ENCODE peak calls at places on chromosome 5, in nine cellular contexts. One of them, this sample, is unnamed.

GRCh38 chr5:130400091-130400490 is 495.8 kb downstream of the CHSY3 start:
- DNase-seq in GM13977: no peak
- DNase-seq in tibial nerve: no peak
- DNase-seq in EH: peak
- DNase-seq in activated CD4-positive, alpha-beta T cell treated with anti-CD3 and anti-CD28 coated beads for 24 hours: no peak
- DNase-seq in HCT116: no peak
- DNase-seq in left ventricle myocardium inferior: no peak
- DNase-seq in germinal center: no peak
- DNase-seq in GM06990: no peak
- DNase-seq in this sample: no peak

GRCh38 chr5:74631088-74631960 is 9.2 kb downstream of the ENC1 start:
- DNase-seq in GM13977: peak
- DNase-seq in tibial nerve: no peak
- DNase-seq in EH: peak
- DNase-seq in activated CD4-positive, alpha-beta T cell treated with anti-CD3 and anti-CD28 coated beads for 24 hours: no peak
- DNase-seq in HCT116: no peak
- DNase-seq in left ventricle myocardium inferior: no peak
- DNase-seq in germinal center: peak
- DNase-seq in GM06990: peak
- DNase-seq in this sample: no peak

GRCh38 chr5:148801682-148802276 is 24.6 kb upstream of the ADRB2 start:
- DNase-seq in GM13977: no peak
- DNase-seq in tibial nerve: no peak
- DNase-seq in EH: no peak
- DNase-seq in activated CD4-positive, alpha-beta T cell treated with anti-CD3 and anti-CD28 coated beads for 24 hours: no peak
- DNase-seq in HCT116: no peak
- DNase-seq in left ventricle myocardium inferior: no peak
- DNase-seq in germinal center: no peak
- DNase-seq in GM06990: no peak
- DNase-seq in this sample: no peak

GRCh38 chr5:153534102-153534501 is 43.6 kb downstream of the GRIA1 start:
- DNase-seq in GM13977: no peak
- DNase-seq in tibial nerve: no peak
- DNase-seq in EH: no peak
- DNase-seq in activated CD4-positive, alpha-beta T cell treated with anti-CD3 and anti-CD28 coated beads for 24 hours: no peak
- DNase-seq in HCT116: no peak
- DNase-seq in left ventricle myocardium inferior: no peak
- DNase-seq in germinal center: no peak
- DNase-seq in GM06990: no peak
- DNase-seq in this sample: no peak

GRCh38 chr5:110544603-110545002 is 181.9 kb downstream of the TMEM232 start:
- DNase-seq in GM13977: no peak
- DNase-seq in tibial nerve: no peak
- DNase-seq in EH: no peak
- DNase-seq in activated CD4-positive, alpha-beta T cell treated with anti-CD3 and anti-CD28 coated beads for 24 hours: no peak
- DNase-seq in HCT116: no peak
- DNase-seq in left ventricle myocardium inferior: no peak
- DNase-seq in germinal center: no peak
- DNase-seq in GM06990: no peak
- DNase-seq in this sample: no peak

GRCh38 chr5:399296-400281 is 43.4 kb upstream of the EXOC3 start:
- DNase-seq in GM13977: peak
- DNase-seq in tibial nerve: peak
- DNase-seq in EH: peak
- DNase-seq in activated CD4-positive, alpha-beta T cell treated with anti-CD3 and anti-CD28 coated beads for 24 hours: peak
- DNase-seq in HCT116: peak
- DNase-seq in left ventricle myocardium inferior: peak
- DNase-seq in germinal center: peak
- DNase-seq in GM06990: peak
- DNase-seq in this sample: no peak

GRCh38 chr5:146290318-146290717 is 48.3 kb upstream of the POU4F3 start:
- DNase-seq in GM13977: no peak
- DNase-seq in tibial nerve: no peak
- DNase-seq in EH: peak
- DNase-seq in activated CD4-positive, alpha-beta T cell treated with anti-CD3 and anti-CD28 coated beads for 24 hours: no peak
- DNase-seq in HCT116: no peak
- DNase-seq in left ventricle myocardium inferior: no peak
- DNase-seq in germinal center: no peak
- DNase-seq in GM06990: no peak
- DNase-seq in this sample: no peak

GRCh38 chr5:15026011-15026481 is 154.5 kb upstream of the ANKH start:
- DNase-seq in GM13977: no peak
- DNase-seq in tibial nerve: no peak
- DNase-seq in EH: peak
- DNase-seq in activated CD4-positive, alpha-beta T cell treated with anti-CD3 and anti-CD28 coated beads for 24 hours: no peak
- DNase-seq in HCT116: no peak
- DNase-seq in left ventricle myocardium inferior: no peak
- DNase-seq in germinal center: no peak
- DNase-seq in GM06990: no peak
- DNase-seq in this sample: no peak

GRCh38 chr5:1436681-1437080 is 8.6 kb downstream of the SLC6A3 start:
- DNase-seq in GM13977: no peak
- DNase-seq in tibial nerve: no peak
- DNase-seq in EH: no peak
- DNase-seq in activated CD4-positive, alpha-beta T cell treated with anti-CD3 and anti-CD28 coated beads for 24 hours: no peak
- DNase-seq in HCT116: no peak
- DNase-seq in left ventricle myocardium inferior: no peak
- DNase-seq in germinal center: no peak
- DNase-seq in GM06990: no peak
- DNase-seq in this sample: no peak

GRCh38 chr5:144644317-144644716 is 473.6 kb downstream of the KCTD16 start:
- DNase-seq in GM13977: no peak
- DNase-seq in tibial nerve: no peak
- DNase-seq in EH: no peak
- DNase-seq in activated CD4-positive, alpha-beta T cell treated with anti-CD3 and anti-CD28 coated beads for 24 hours: no peak
- DNase-seq in HCT116: no peak
- DNase-seq in left ventricle myocardium inferior: no peak
- DNase-seq in germinal center: no peak
- DNase-seq in GM06990: no peak
- DNase-seq in this sample: no peak

GRCh38 chr5:108925073-108925472 is 177.4 kb downstream of the FER start:
- DNase-seq in GM13977: no peak
- DNase-seq in tibial nerve: no peak
- DNase-seq in EH: no peak
- DNase-seq in activated CD4-positive, alpha-beta T cell treated with anti-CD3 and anti-CD28 coated beads for 24 hours: no peak
- DNase-seq in HCT116: no peak
- DNase-seq in left ventricle myocardium inferior: no peak
- DNase-seq in germinal center: no peak
- DNase-seq in GM06990: no peak
- DNase-seq in this sample: no peak

GRCh38 chr5:173775692-173776135 is 112.4 kb upstream of the CPEB4 start:
- DNase-seq in GM13977: no peak
- DNase-seq in tibial nerve: no peak
- DNase-seq in EH: no peak
- DNase-seq in activated CD4-positive, alpha-beta T cell treated with anti-CD3 and anti-CD28 coated beads for 24 hours: no peak
- DNase-seq in HCT116: no peak
- DNase-seq in left ventricle myocardium inferior: no peak
- DNase-seq in germinal center: no peak
- DNase-seq in GM06990: no peak
- DNase-seq in this sample: no peak

GRCh38 chr5:177041936-177042335 is 19.4 kb downstream of the ZNF346 start:
- DNase-seq in GM13977: no peak
- DNase-seq in tibial nerve: no peak
- DNase-seq in EH: no peak
- DNase-seq in activated CD4-positive, alpha-beta T cell treated with anti-CD3 and anti-CD28 coated beads for 24 hours: no peak
- DNase-seq in HCT116: no peak
- DNase-seq in left ventricle myocardium inferior: no peak
- DNase-seq in germinal center: no peak
- DNase-seq in GM06990: no peak
- DNase-seq in this sample: no peak

GRCh38 chr5:67020231-67020630 is 176.4 kb downstream of the CD180 start:
- DNase-seq in GM13977: no peak
- DNase-seq in tibial nerve: no peak
- DNase-seq in EH: peak
- DNase-seq in activated CD4-positive, alpha-beta T cell treated with anti-CD3 and anti-CD28 coated beads for 24 hours: no peak
- DNase-seq in HCT116: no peak
- DNase-seq in left ventricle myocardium inferior: no peak
- DNase-seq in germinal center: no peak
- DNase-seq in GM06990: no peak
- DNase-seq in this sample: no peak

GRCh38 chr5:90022002-90022710 is 387.4 kb downstream of the CETN3 start:
- DNase-seq in GM13977: no peak
- DNase-seq in tibial nerve: no peak
- DNase-seq in EH: no peak
- DNase-seq in activated CD4-positive, alpha-beta T cell treated with anti-CD3 and anti-CD28 coated beads for 24 hours: no peak
- DNase-seq in HCT116: no peak
- DNase-seq in left ventricle myocardium inferior: no peak
- DNase-seq in germinal center: no peak
- DNase-seq in GM06990: no peak
- DNase-seq in this sample: no peak

This sample was measured in stimulated activated effector memory CD8-positive, alpha-beta T cell treated with anti-CD3 and anti-CD28 coated beads, Interleukin-12 subunit alpha, Interleukin-12 subunit beta, amount 100 ng/mL, for 72 hours.